ENCODE peak calls at places on chromosomes 11 and 22, in five cellular contexts. One of them, this sample, is unnamed.

GRCh38 chr11:94398101-94398500 is 3.1 kb downstream of the GPR83 start:
- DNase-seq in cardiac muscle cell: no peak
- DNase-seq in fibroblast of mammary gland: no peak
- DNase-seq in transverse colon: no peak
- DNase-seq in ovary: no peak
- DNase-seq in this sample: no peak

GRCh38 chr22:32619614-32620426 is 145.2 kb downstream of the FBXO7 start:
- DNase-seq in cardiac muscle cell: peak
- DNase-seq in transverse colon: no peak
- DNase-seq in ovary: peak
- DNase-seq in fibroblast of mammary gland: peak
- DNase-seq in this sample: no peak

GRCh38 chr11:17376493-17376892 is 12.0 kb downstream of the KCNJ11 start:
- DNase-seq in fibroblast of mammary gland: no peak
- DNase-seq in transverse colon: no peak
- DNase-seq in ovary: no peak
- DNase-seq in cardiac muscle cell: no peak
- DNase-seq in this sample: peak

GRCh38 chr11:74141274-74141695 is 29.5 kb downstream of the C2CD3 start:
- DNase-seq in fibroblast of mammary gland: no peak
- DNase-seq in ovary: no peak
- DNase-seq in cardiac muscle cell: no peak
- DNase-seq in transverse colon: peak
- DNase-seq in this sample: peak

GRCh38 chr11:106271126-106271525 is 193.7 kb downstream of the AASDHPPT start:
- DNase-seq in cardiac muscle cell: no peak
- DNase-seq in ovary: no peak
- DNase-seq in fibroblast of mammary gland: peak
- DNase-seq in transverse colon: no peak
- DNase-seq in this sample: no peak

GRCh38 chr11:35419713-35420333 is 465 bp upstream of the SLC1A2 start:
- DNase-seq in transverse colon: no peak
- DNase-seq in ovary: no peak
- DNase-seq in fibroblast of mammary gland: peak
- DNase-seq in cardiac muscle cell: peak
- DNase-seq in this sample: no peak

GRCh38 chr11:118241191-118242098 is 10.7 kb downstream of the MPZL3 start:
- DNase-seq in cardiac muscle cell: peak
- DNase-seq in transverse colon: peak
- DNase-seq in fibroblast of mammary gland: no peak
- DNase-seq in ovary: no peak
- DNase-seq in this sample: peak

GRCh38 chr11:21975242-21975641 is 217.6 kb upstream of the ANO5 start:
- DNase-seq in transverse colon: no peak
- DNase-seq in fibroblast of mammary gland: no peak
- DNase-seq in ovary: no peak
- DNase-seq in cardiac muscle cell: no peak
- DNase-seq in this sample: no peak

GRCh38 chr22:42300286-42301071 is 30.0 kb upstream of the TCF20 start:
- DNase-seq in cardiac muscle cell: no peak
- DNase-seq in ovary: no peak
- DNase-seq in transverse colon: peak
- DNase-seq in fibroblast of mammary gland: no peak
- DNase-seq in this sample: peak

DNA sequence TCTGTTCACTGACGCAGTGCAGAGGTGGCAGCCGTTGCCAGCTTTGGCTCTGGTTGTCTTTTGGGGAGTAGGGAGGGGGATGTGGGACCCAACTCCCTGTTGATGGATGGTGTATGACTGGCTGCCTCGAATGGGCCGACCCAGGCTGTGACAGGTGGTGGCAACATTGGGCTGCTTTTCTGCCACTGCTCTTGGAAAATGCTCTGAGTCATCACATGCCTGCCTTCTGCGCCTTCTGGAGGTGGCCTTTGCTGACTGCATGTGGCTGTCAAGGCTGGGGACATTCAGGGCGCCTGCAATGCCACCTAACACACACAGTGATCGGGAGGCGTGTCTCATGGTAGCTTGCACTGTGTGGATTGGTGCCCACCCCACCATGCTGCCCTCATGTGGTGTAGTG is 27.1 kb upstream of the B3GAT1 start:
- DNase-seq in fibroblast of mammary gland: no peak
- DNase-seq in cardiac muscle cell: no peak
- DNase-seq in ovary: no peak
- DNase-seq in transverse colon: peak
- DNase-seq in this sample: no peak
- TF ChIP-seq CTCF in fibroblast of mammary gland: no peak
- TF ChIP-seq CTCF in cardiac muscle cell: no peak
- TF ChIP-seq CTCF in ovary: no peak
- TF ChIP-seq CTCF in transverse colon: no peak
- TF ChIP-seq CTCF in this sample: no peak

DNA sequence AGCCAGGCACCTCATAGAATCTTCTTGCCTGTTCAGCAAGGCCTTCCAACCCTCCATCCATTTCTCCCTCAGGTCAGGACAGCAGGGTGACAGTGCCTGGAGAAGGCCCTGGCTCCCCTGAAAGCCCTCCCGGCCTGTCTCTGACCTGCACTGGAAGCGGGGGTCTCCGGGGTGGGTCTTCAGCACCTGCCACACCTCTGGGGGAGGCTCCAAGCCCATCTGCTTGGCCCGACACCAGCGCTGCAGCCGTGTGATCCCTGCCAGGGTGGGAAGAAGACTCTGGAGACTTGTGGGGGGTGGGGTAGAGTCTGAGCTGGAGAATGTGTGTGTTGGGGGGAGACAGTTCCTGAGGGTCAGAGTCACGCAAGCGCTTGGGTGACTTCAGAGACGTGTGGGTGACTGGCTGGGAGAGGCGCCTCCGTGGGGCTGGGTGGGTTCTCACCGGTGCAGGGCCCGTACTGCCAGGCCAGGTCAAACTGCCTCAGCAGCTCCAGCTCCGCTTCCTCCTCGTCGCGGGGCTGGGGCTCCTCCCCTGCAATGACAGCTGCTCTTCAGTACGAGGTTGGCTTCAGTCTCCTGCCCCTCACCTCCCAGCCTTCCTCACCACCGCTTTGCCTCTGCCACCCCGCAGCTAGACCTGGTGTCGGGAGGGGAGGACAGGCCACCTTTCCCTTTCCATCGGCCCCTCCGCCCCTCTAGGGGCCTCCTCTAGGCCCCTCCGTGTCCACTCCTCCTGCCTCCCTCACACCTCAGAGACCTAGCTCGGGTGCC is 615 bp downstream of the POLD4 start:
- DNase-seq in ovary: no peak
- DNase-seq in fibroblast of mammary gland: no peak
- DNase-seq in cardiac muscle cell: no peak
- DNase-seq in transverse colon: peak
- DNase-seq in this sample: no peak
- H3K4me3 ChIP-seq in ovary: peak
- H3K4me3 ChIP-seq in fibroblast of mammary gland: peak
- H3K4me3 ChIP-seq in cardiac muscle cell: peak
- H3K4me3 ChIP-seq in transverse colon: peak
- H3K4me3 ChIP-seq in this sample: peak

DNA sequence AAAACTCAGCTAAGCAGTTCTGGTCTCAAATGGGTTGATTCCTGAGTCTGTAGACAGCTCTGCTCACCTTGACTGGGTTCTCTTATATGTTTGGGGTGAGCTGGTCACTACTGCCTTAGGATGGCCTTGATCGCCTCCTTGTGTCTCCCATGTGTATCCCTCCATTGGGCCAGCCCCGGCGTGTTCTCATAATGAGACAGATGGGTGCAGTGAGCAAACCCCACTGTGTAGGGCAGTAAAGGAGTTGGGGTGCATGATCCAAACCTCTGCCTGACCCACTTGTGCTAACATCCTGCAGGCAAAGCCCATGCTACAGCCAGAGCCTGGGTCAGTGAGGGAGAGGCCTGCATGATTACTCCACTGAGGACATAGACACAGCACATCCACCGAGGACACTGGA is 657.6 kb downstream of the BRD1 start:
- DNase-seq in fibroblast of mammary gland: no peak
- DNase-seq in ovary: no peak
- DNase-seq in transverse colon: no peak
- DNase-seq in cardiac muscle cell: no peak
- DNase-seq in this sample: no peak
- TF ChIP-seq CTCF in fibroblast of mammary gland: no peak
- TF ChIP-seq CTCF in ovary: no peak
- TF ChIP-seq CTCF in transverse colon: no peak
- TF ChIP-seq CTCF in cardiac muscle cell: no peak
- TF ChIP-seq CTCF in this sample: no peak

DNA sequence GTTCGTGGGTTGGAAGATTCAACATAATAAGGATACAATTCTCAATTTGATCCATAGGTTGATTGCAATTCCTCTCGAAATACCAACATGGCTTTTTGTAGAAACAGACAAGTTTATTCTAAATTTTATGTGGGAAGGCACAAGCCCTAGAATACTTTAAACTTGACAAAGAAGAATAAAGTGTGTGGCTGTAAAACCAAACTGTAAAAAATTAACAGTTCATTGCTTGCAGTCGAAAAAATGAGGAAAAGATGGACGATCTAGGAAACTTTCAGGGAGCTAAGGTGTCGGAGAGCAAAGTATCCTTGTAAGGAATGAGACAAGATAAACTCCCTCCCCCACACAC is 1.0 kb upstream of the GLB1L3 start:
- DNase-seq in transverse colon: no peak
- DNase-seq in fibroblast of mammary gland: no peak
- DNase-seq in cardiac muscle cell: no peak
- DNase-seq in ovary: no peak
- DNase-seq in this sample: no peak
- H3K4me3 ChIP-seq in transverse colon: no peak
- H3K4me3 ChIP-seq in fibroblast of mammary gland: no peak
- H3K4me3 ChIP-seq in cardiac muscle cell: no peak
- H3K4me3 ChIP-seq in ovary: no peak
- H3K4me3 ChIP-seq in this sample: peak

DNA sequence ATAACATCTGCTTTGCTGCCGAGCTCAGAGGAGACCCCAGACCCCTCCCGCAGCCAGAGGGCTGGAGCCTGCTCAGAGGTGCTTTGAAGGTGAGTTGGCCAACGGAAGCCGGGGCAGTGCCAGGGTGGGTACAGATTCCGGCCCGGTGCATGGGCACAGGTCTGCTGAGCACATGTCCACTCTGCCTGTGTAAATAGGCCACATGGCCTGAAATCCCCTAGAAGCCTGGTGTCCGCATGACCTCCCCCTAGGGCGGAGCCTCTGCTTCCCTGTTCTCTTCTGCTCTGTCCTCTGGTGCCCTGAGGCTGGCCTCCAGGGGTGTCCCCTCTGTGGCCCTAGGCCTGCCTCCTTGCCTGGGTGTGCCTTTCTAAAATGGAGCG is 19.6 kb upstream of the TXNRD2 start:
- DNase-seq in fibroblast of mammary gland: no peak
- DNase-seq in transverse colon: no peak
- DNase-seq in ovary: no peak
- DNase-seq in cardiac muscle cell: no peak
- DNase-seq in this sample: no peak
- TF ChIP-seq CTCF in fibroblast of mammary gland: no peak
- TF ChIP-seq CTCF in transverse colon: no peak
- TF ChIP-seq CTCF in ovary: no peak
- TF ChIP-seq CTCF in cardiac muscle cell: no peak
- TF ChIP-seq CTCF in this sample: no peak

GRCh38 chr11:850777-851762 is 8.4 kb downstream of the TSPAN4 start:
- DNase-seq in cardiac muscle cell: no peak
- DNase-seq in ovary: peak
- DNase-seq in fibroblast of mammary gland: no peak
- DNase-seq in transverse colon: no peak
- DNase-seq in this sample: no peak
- H3K4me3 ChIP-seq in cardiac muscle cell: peak
- H3K4me3 ChIP-seq in ovary: no peak
- H3K4me3 ChIP-seq in fibroblast of mammary gland: no peak
- H3K4me3 ChIP-seq in transverse colon: no peak
- H3K4me3 ChIP-seq in this sample: no peak

GRCh38 chr11:64803163-64803845 is at the start of gene MAP4K2:
- DNase-seq in fibroblast of mammary gland: peak
- DNase-seq in transverse colon: peak
- DNase-seq in ovary: peak
- DNase-seq in cardiac muscle cell: peak
- DNase-seq in this sample: peak

GRCh38 chr11:64802370-64803162 is 448 bp downstream of the MAP4K2 start:
- DNase-seq in cardiac muscle cell: no peak
- DNase-seq in transverse colon: peak
- DNase-seq in ovary: no peak
- DNase-seq in fibroblast of mammary gland: no peak
- DNase-seq in this sample: no peak

GRCh38 chr11:64803846-64804345 is 882 bp upstream of the MAP4K2 start:
- DNase-seq in transverse colon: no peak
- DNase-seq in ovary: no peak
- DNase-seq in cardiac muscle cell: no peak
- DNase-seq in fibroblast of mammary gland: no peak
- DNase-seq in this sample: no peak

GRCh38 chr11:64805481-64805880 is 2.5 kb upstream of the MAP4K2 start:
- DNase-seq in transverse colon: no peak
- DNase-seq in cardiac muscle cell: no peak
- DNase-seq in ovary: no peak
- DNase-seq in fibroblast of mammary gland: no peak
- DNase-seq in this sample: no peak

DNA sequence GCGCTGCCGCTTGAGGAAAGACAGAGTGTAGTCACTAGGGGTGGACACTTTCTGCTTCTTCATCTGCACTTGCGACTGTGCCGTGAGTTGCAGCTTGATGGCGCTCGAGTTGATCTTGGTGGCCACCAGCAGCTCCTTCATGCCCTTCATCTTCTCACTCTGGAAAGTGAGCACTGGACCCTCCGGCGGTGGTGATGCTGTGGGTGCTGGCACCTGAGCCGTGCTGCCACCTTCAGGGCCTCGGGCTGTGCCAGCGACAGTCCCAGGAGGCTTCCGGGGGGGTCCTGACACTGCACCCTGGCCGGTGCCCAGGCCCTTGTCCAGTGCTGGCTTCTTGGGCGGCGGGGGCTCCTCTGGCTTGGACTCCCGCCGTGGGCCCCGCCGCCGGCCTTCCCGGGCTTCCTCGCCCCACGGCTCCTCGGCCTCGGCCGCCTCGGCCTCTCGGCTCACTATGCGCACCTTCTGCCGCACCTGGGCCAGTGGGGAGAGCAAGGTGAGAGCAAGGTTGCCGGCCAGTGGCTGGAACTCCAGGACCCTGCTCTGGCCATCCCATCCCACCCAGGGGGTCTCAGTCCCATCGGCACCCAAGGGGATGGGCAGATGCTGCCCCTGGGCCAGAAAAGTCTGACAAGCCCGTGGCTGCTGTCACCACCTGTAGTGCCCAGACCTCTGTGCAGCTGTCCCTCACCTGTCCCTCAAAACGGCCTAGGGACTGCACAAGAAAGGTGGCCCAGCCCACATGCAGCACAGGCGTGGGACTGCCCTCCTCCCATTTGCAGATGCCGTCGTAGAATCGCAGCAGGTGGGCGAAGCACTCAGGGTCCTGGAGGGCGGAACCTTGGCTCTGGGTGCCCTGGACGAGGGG is 1.6 kb upstream of the MAP4K2 start:
- DNase-seq in transverse colon: no peak
- DNase-seq in ovary: no peak
- DNase-seq in cardiac muscle cell: no peak
- DNase-seq in fibroblast of mammary gland: no peak
- DNase-seq in this sample: no peak
- TF ChIP-seq CTCF in transverse colon: no peak
- TF ChIP-seq CTCF in ovary: no peak
- TF ChIP-seq CTCF in cardiac muscle cell: no peak
- TF ChIP-seq CTCF in fibroblast of mammary gland: no peak
- TF ChIP-seq CTCF in this sample: no peak

This sample was measured in epithelial cell of esophagus.